ENCODE peak calls at places on chromosomes 5 and 9, in five cellular contexts. G, M, N, P and S are unnamed samples.

GRCh38 chr5:90606539-90606938 is 47.9 kb downstream of the ADGRV1 start:
- DNase-seq in G (peak; percentile 30), M (no peak), N (peak; percentile 53), P (no peak), S (no peak)

GRCh38 chr5:74648835-74649286 is 8.3 kb upstream of the ENC1 start:
- DNase-seq in G (peak; percentile 89), M (peak; percentile 61), N (peak; percentile 71), P (peak; percentile 65), S (peak; percentile 53)

GRCh38 chr5:53339962-53340540 is 140.4 kb upstream of the FST start:
- DNase-seq in G (peak; percentile 71), M (no peak), N (no peak), P (peak; percentile 43), S (no peak)

GRCh38 chr5:80591352-80591751 is 21.3 kb upstream of the ANKRD34B start:
- DNase-seq in G (no peak), M (no peak), N (no peak), P (no peak), S (no peak)

GRCh38 chr5:133370281-133370890 is 242.0 kb downstream of the FSTL4 start:
- DNase-seq in G (no peak), M (no peak), N (peak; percentile 57), P (no peak), S (no peak)

GRCh38 chr5:105868038-105868775 is 1802.5 kb downstream of the EFNA5 start:
- DNase-seq in G (peak; percentile 79), M (no peak), N (no peak), P (no peak), S (no peak)

GRCh38 chr9:131722260-131722659 is 17.6 kb downstream of the RAPGEF1 start:
- DNase-seq in G (no peak), M (no peak), N (no peak), P (no peak), S (no peak)

GRCh38 chr9:80157561-80157983 is 585.8 kb downstream of the TLE4 start:
- DNase-seq in G (peak; percentile 63), M (no peak), N (no peak), P (peak; percentile 67), S (no peak)

GRCh38 chr9:19028835-19029451 is 4.1 kb downstream of the SAXO1 start:
- DNase-seq in G (peak; percentile 83), M (peak; percentile 64), N (peak; percentile 69), P (peak; percentile 75), S (no peak)

GRCh38 chr5:31335456-31335855 is 142.0 kb downstream of the CDH6 start:
- DNase-seq in G (no peak), M (no peak), N (no peak), P (no peak), S (no peak)

GRCh38 chr9:7869340-7869739 is 69.8 kb upstream of the DMAC1 start:
- DNase-seq in G (no peak), M (no peak), N (no peak), P (no peak), S (no peak)

GRCh38 chr5:131974956-131975726 is 29.7 kb upstream of the MEIKIN start:
- DNase-seq in G (no peak), M (no peak), N (no peak), P (no peak), S (peak; percentile 20)

GRCh38 chr5:149773245-149774095 is 43.4 kb downstream of the PPARGC1B start:
- DNase-seq in G (no peak), M (no peak), N (no peak), P (no peak), S (no peak)

GRCh38 chr5:149775785-149776184 is 45.7 kb downstream of the PPARGC1B start:
- DNase-seq in G (peak; percentile 49), M (no peak), N (peak; percentile 49), P (no peak), S (no peak)

GRCh38 chr5:149777382-149777781 is 47.3 kb downstream of the PPARGC1B start:
- DNase-seq in G (no peak), M (no peak), N (no peak), P (no peak), S (no peak)

GRCh38 chr5:149779071-149779470 is 49.0 kb downstream of the PPARGC1B start:
- DNase-seq in G (no peak), M (no peak), N (no peak), P (no peak), S (no peak)

GRCh38 chr5:149776376-149777305 is 46.5 kb downstream of the PPARGC1B start:
- DNase-seq in G (no peak), M (no peak), N (no peak), P (no peak), S (no peak)
- H3K4me1 ChIP-seq in G (no peaks in the 10 kb centered on the region), M (peaks cover 15% of the 10 kb centered on the region), N (peaks cover 19% of the 10 kb centered on the region), P (no peaks in the 10 kb centered on the region), S (peaks cover 21% of the 10 kb centered on the region)

GRCh38 chr9:4289411-4290380 is 10.2 kb downstream of the GLIS3 start:
- DNase-seq in G (no peak), M (no peak), N (no peak), P (peak; percentile 18), S (no peak)

GRCh38 chr9:4286086-4286485 is 13.8 kb downstream of the GLIS3 start:
- DNase-seq in G (no peak), M (no peak), N (no peak), P (no peak), S (no peak)

GRCh38 chr9:4287886-4288588 is 11.8 kb downstream of the GLIS3 start:
- DNase-seq in G (no peak), M (no peak), N (no peak), P (no peak), S (no peak)

GRCh38 chr9:4284925-4285324 is 14.9 kb downstream of the GLIS3 start:
- DNase-seq in G (no peak), M (no peak), N (no peak), P (no peak), S (no peak)

DNA sequence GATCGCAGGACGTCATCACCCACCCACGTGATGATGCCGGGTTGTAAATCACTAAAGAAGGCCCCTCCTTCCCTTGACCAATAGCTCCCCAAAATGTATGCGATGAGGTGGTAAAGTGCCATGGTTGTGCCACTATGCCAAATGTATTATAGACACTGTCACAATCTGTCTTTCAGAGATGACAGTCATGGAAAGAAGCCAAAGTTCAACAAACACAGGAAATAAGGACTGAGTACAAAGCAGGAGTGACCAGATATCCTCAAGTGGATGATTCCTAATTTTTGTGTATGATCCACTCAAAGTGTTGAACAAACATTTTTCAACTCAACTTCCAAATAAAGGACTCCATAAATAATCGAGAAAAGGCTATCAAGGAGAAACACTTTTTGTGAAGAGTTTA is 12.5 kb downstream of the GLIS3 start:
- DNase-seq in G (no peak), M (no peak), N (no peak), P (no peak), S (no peak)
- H3K4me1 ChIP-seq in G (no peaks in the 10 kb centered on the region), M (peaks cover 4% of the 10 kb centered on the region), N (peaks cover 29% of the 10 kb centered on the region), P (no peaks in the 10 kb centered on the region), S (no peaks in the 10 kb centered on the region)

GRCh38 chr9:68781866-68782265 is 76.8 kb downstream of the PIP5K1B start:
- DNase-seq in G (no peak), M (no peak), N (no peak), P (no peak), S (no peak)

GRCh38 chr9:68778635-68779034 is 73.6 kb downstream of the PIP5K1B start:
- DNase-seq in G (no peak), M (no peak), N (no peak), P (no peak), S (no peak)

GRCh38 chr9:68780377-68780707 is 75.3 kb downstream of the PIP5K1B start:
- DNase-seq in G (no peak), M (no peak), N (no peak), P (no peak), S (no peak)

GRCh38 chr9:68780735-68781134 is 75.7 kb downstream of the PIP5K1B start:
- DNase-seq in G (peak; percentile 30), M (no peak), N (peak; percentile 6), P (peak; percentile 4), S (no peak)

DNA sequence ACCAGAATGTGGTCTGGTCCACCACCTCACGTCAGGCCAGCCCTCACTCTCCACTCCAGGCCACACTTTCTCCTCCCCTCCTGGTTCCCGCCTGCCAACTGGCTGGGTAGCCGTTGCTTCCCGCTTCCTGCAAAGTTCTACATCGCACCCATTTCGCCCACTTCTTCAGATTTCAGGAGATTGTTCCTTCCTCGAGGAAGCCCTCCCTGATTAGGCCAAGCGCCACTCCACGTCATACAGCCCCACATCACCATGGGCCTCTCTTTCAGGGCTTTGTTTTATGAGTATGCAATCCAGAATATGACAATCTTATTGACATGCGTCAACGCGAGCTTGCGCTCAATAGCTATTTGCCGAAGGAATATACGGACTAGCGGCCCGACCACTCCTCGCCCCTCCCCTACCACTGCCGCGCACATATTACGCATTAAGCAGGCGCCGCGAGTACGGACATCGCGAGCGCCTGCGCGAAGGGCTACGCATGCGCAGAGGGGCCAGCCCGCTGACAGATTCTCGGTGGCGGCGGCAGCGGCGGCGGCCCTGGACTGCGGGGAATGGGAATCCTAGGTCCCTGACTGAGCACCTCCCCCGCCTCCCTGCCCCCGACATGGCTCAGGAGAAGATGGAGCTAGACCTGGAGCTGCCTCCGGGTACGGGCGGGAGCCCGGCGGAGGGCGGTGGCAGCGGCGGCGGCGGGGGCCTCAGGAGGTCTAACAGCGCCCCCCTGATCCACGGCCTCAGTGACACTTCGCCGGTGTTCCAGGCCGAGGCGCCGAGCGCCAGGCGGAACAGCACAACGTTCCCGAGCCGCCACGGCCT is 74.7 kb downstream of the PIP5K1B start:
- DNase-seq in G (peak; percentile 97), M (peak; percentile 96), N (peak; percentile 90), P (peak; percentile 92), S (peak; percentile 93)
- H3K4me1 ChIP-seq in G (peaks cover 6% of the 10 kb centered on the region), M (peaks cover 6% of the 10 kb centered on the region), N (peaks cover 18% of the 10 kb centered on the region), P (peaks cover 4% of the 10 kb centered on the region), S (peaks cover 49% of the 10 kb centered on the region)

DNA sequence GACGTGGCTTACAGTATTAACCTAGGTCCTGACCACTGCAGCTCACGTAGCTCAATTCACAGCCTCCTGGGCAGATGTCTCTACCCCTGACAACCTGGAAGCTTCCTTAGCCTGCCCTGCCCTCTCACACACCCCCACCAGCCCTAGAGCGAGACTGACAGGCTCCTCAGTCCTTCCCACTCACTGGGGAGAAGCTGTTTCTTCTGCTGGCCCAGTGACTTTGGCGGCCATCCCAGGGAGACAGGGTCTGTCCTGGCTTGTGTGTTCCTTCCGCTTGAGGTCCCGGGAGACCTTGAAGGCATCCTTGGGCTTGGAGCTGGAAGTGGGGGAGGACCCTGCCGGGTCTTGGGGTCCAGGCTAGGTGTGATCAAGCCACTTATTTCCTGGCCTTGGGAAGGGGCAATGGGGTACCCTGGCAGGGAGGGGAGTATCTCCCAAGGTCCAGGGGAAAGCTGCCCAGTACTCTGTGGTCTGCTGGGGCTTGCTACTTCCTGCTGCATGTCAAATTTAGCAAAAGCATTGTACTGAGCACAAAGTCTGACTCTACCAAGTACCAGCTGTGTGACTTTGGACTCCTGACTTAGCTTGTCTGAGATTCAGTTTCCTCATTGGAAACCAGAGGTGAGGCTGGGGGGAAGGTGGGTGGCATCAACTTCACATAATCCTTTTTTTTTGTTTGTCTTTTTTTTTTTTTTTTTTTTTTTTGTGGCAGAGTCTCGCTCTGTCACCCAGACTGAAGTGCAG is 1.9 kb downstream of the MIGA2 start:
- DNase-seq in G (no peak), M (no peak), N (no peak), P (no peak), S (no peak)
- H3K4me1 ChIP-seq in G (no peaks in the 10 kb centered on the region), M (peaks cover 10% of the 10 kb centered on the region), N (peaks cover 8% of the 10 kb centered on the region), P (peaks cover 14% of the 10 kb centered on the region), S (peaks cover 21% of the 10 kb centered on the region)

DNA sequence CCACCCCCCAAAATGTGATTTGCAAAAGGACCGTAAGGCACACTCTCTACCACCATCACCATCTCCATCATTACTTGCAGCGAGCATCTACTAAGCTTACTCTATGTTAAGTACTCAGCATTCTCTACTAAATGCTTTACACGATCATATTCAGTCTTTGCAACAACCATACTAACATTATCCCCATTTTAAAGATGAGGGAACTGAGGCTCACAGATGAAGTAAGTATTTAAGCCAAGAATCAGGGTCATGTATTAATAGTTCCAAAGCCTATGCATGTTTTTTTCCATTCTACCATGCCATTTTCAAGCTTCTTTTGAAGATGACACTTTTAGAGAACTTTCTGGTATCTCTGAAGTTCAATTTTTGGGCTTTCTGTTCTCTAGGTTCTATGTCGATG is 121.7 kb upstream of the ANKRD55 start:
- DNase-seq in G (no peak), M (no peak), N (no peak), P (no peak), S (no peak)
- H3K4me1 ChIP-seq in G (peaks cover 37% of the 10 kb centered on the region), M (peaks cover 3% of the 10 kb centered on the region), N (peaks cover 13% of the 10 kb centered on the region), P (peaks cover 10% of the 10 kb centered on the region), S (no peaks in the 10 kb centered on the region)